ENCODE peak calls at places on chromosome 6, in six cellular contexts. V, C, Q, M, L and U are unnamed samples.

GRCh38 chr6:124968401-124968800 is 6.2 kb downstream of the RNF217 start:
- DNase-seq in V (no peak), C (no peak), Q (no peak), M (no peak), L (no peak), U (no peak)

GRCh38 chr6:170124836-170125235 is 166.0 kb downstream of the DLL1 start:
- DNase-seq in V (peak), C (no peak), Q (no peak), M (no peak), L (no peak), U (no peak)

GRCh38 chr6:163263998-163264661 is 150.4 kb upstream of the QKI start:
- DNase-seq in V (no peak), C (no peak), Q (no peak), M (peak), L (no peak), U (no peak)

GRCh38 chr6:64013061-64013410 is 377.4 kb downstream of the PHF3 start:
- DNase-seq in V (no peak), C (no peak), Q (no peak), M (peak), L (no peak), U (no peak)

GRCh38 chr6:79625746-79626145 is 5.4 kb upstream of the SH3BGRL2 start:
- DNase-seq in V (no peak), C (no peak), Q (no peak), M (no peak), L (no peak), U (no peak)

GRCh38 chr6:4943716-4944115 is 60.1 kb downstream of the RPP40 start:
- DNase-seq in V (no peak), C (no peak), Q (no peak), M (no peak), L (peak), U (no peak)

GRCh38 chr6:57283096-57283495 is 34.3 kb upstream of the PRIM2 start:
- DNase-seq in V (no peak), C (no peak), Q (no peak), M (no peak), L (no peak), U (no peak)

GRCh38 chr6:34914358-34914757 is 25.3 kb downstream of the ANKS1A start:
- DNase-seq in V (no peak), C (no peak), Q (no peak), M (no peak), L (no peak), U (no peak)

GRCh38 chr6:5671162-5671561 is 335.6 kb downstream of the NRN1 start:
- DNase-seq in V (no peak), C (peak), Q (no peak), M (peak), L (no peak), U (no peak)

GRCh38 chr6:154572592-154572991 is 62.1 kb upstream of the CNKSR3 start:
- DNase-seq in V (no peak), C (no peak), Q (no peak), M (no peak), L (no peak), U (no peak)

GRCh38 chr6:157615411-157615763 is 207.7 kb upstream of the SNX9 start:
- DNase-seq in V (no peak), C (peak), Q (no peak), M (peak), L (no peak), U (no peak)

GRCh38 chr6:99187429-99187828 is 162.0 kb downstream of the FAXC start:
- DNase-seq in V (no peak), C (no peak), Q (no peak), M (no peak), L (no peak), U (no peak)

GRCh38 chr6:160248538-160248937 is 10.1 kb downstream of the SLC22A2 start:
- DNase-seq in V (no peak), C (no peak), Q (no peak), M (no peak), L (no peak), U (no peak)